ENCODE peak calls at places on chromosomes 4 and X, in five cellular contexts. One of them, this sample, is unnamed.

GRCh38 chr4:158200214-158200613 is 10.1 kb upstream of the TMEM144 start:
- DNase-seq in CD8-positive, alpha-beta memory T cell: no peak
- DNase-seq in HCT116: no peak
- DNase-seq in A549: no peak
- DNase-seq in PC-3: no peak
- DNase-seq in this sample: no peak

GRCh38 chr4:116811730-116812129 is 273.6 kb downstream of the TRAM1L1 start:
- DNase-seq in HCT116: no peak
- DNase-seq in PC-3: no peak
- DNase-seq in CD8-positive, alpha-beta memory T cell: no peak
- DNase-seq in A549: no peak
- DNase-seq in this sample: no peak

GRCh38 chr4:8315343-8316250 is 46.0 kb downstream of the HTRA3 start:
- DNase-seq in PC-3: peak; percentile 80
- DNase-seq in HCT116: peak; percentile 13
- DNase-seq in A549: peak; percentile 64
- DNase-seq in CD8-positive, alpha-beta memory T cell: no peak
- DNase-seq in this sample: peak; percentile 81

GRCh38 chr4:32394255-32394654 is 1674.1 kb downstream of the PCDH7 start:
- DNase-seq in A549: no peak
- DNase-seq in HCT116: no peak
- DNase-seq in CD8-positive, alpha-beta memory T cell: no peak
- DNase-seq in PC-3: no peak
- DNase-seq in this sample: no peak

GRCh38 chrX:47649781-47650163 is 591 bp downstream of the ELK1 start:
- DNase-seq in A549: no peak
- DNase-seq in CD8-positive, alpha-beta memory T cell: no peak
- DNase-seq in HCT116: no peak
- DNase-seq in PC-3: no peak
- DNase-seq in this sample: no peak

GRCh38 chr4:156676116-156676851 is 295.3 kb downstream of the PDGFC start:
- DNase-seq in PC-3: peak; percentile 54
- DNase-seq in A549: no peak
- DNase-seq in CD8-positive, alpha-beta memory T cell: no peak
- DNase-seq in HCT116: no peak
- DNase-seq in this sample: no peak

GRCh38 chr4:83011779-83012630 is 1.4 kb upstream of the LIN54 start:
- DNase-seq in PC-3: peak; percentile 47
- DNase-seq in CD8-positive, alpha-beta memory T cell: peak; percentile 21
- DNase-seq in A549: peak; percentile 20
- DNase-seq in HCT116: no peak
- DNase-seq in this sample: no peak

GRCh38 chrX:131728295-131729145 is 184.6 kb downstream of the OR13H1 start:
- DNase-seq in A549: peak; percentile 76
- DNase-seq in HCT116: no peak
- DNase-seq in PC-3: no peak
- DNase-seq in CD8-positive, alpha-beta memory T cell: peak; percentile 88
- DNase-seq in this sample: no peak

GRCh38 chr4:26372525-26373172 is 51.8 kb downstream of the RBPJ start:
- DNase-seq in HCT116: no peak
- DNase-seq in A549: peak; percentile 4
- DNase-seq in CD8-positive, alpha-beta memory T cell: peak; percentile 65
- DNase-seq in PC-3: peak; percentile 62
- DNase-seq in this sample: peak; percentile 29

GRCh38 chr4:10122236-10122932 is 5.8 kb upstream of the WDR1 start:
- DNase-seq in HCT116: no peak
- DNase-seq in A549: no peak
- DNase-seq in PC-3: no peak
- DNase-seq in CD8-positive, alpha-beta memory T cell: no peak
- DNase-seq in this sample: no peak

DNA sequence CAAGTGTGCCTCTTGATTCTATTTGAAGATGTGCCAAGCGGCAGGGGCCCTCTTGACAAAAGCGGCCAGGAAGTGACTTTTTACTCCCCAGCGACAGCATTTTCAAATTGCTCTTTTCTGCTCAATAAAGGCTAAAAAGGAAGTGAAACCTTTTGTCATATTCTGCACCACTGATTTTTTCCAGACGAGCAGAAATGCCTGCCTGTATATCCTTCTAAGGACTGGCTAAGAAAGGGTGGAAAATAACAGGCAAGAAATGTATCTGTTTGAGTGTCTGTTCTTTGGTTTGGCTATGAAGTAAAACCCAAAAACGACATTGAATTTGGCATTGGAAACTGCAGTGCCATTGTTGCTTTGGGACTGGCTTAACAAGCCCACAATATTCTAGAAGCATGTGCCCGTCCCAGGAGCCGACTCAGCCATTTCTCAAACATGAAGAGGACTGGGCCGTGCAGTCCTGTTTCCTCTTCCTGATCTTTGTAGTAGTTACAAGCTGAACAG is 25.5 kb downstream of the TMSB4X start:
- DNase-seq in CD8-positive, alpha-beta memory T cell: peak; percentile 68
- DNase-seq in PC-3: peak; percentile 30
- DNase-seq in A549: no peak
- DNase-seq in HCT116: no peak
- DNase-seq in this sample: no peak
- H3K4me3 ChIP-seq in CD8-positive, alpha-beta memory T cell: peak overlapping the region; percentile 38
- H3K4me3 ChIP-seq in PC-3: peak overlapping the region; percentile 7
- H3K4me3 ChIP-seq in A549: no peak overlapping the region
- H3K4me3 ChIP-seq in HCT116: no peak overlapping the region
- H3K4me3 ChIP-seq in this sample: no peak overlapping the region

GRCh38 chrX:25005382-25006185 is 10.2 kb downstream of the ARX start:
- DNase-seq in HCT116: no peak
- DNase-seq in PC-3: no peak
- DNase-seq in CD8-positive, alpha-beta memory T cell: no peak
- DNase-seq in A549: no peak
- DNase-seq in this sample: no peak
- H3K4me3 ChIP-seq in HCT116: no peak overlapping the region
- H3K4me3 ChIP-seq in PC-3: peak overlapping the region; percentile 51
- H3K4me3 ChIP-seq in CD8-positive, alpha-beta memory T cell: no peak overlapping the region
- H3K4me3 ChIP-seq in A549: no peak overlapping the region
- H3K4me3 ChIP-seq in this sample: no peak overlapping the region

DNA sequence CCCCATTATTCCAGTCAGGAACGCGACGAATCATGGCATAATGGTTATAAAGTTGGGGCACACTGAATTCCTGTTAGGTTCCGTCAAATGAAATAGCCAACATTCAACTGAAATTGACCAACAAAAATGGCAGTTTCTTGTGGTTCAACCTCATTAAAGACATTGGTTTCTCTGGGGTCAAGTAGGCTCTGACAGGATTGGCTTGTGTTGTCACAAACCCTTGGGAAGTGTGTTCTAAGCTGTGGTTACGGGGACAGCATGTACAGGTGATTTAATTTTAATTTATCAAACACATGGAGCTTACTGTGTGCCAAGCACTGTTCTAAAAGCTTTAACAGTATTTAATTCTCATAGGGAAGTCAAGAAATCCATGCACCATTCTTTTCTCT is 751 bp downstream of the XK start:
- DNase-seq in A549: no peak
- DNase-seq in PC-3: no peak
- DNase-seq in CD8-positive, alpha-beta memory T cell: no peak
- DNase-seq in HCT116: no peak
- DNase-seq in this sample: no peak
- H3K4me3 ChIP-seq in A549: peak overlapping the region; percentile 54
- H3K4me3 ChIP-seq in PC-3: peak overlapping the region; percentile 68
- H3K4me3 ChIP-seq in CD8-positive, alpha-beta memory T cell: no peak overlapping the region
- H3K4me3 ChIP-seq in HCT116: peak overlapping the region; percentile 50
- H3K4me3 ChIP-seq in this sample: peak overlapping the region; percentile 49

DNA sequence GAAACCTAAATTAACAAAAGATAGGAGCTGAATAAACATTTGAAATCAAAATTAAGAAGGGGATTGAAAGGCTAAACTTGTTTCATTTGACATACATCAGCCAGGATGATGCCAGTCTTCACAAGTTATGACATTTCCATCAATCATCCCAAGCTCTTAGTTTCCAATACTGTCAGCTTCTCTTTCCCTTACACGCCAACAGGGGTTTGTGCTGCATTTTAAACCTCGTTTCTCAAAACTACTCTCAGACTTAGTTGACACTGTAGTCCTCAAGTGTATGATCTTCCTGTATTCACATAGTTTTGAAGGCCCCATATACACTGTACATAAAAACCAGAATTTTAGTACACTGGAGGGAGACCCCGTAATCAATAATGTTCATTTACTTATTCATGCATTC is 840 bp upstream of the P2RY10 start:
- DNase-seq in PC-3: no peak
- DNase-seq in HCT116: no peak
- DNase-seq in CD8-positive, alpha-beta memory T cell: peak; percentile 23
- DNase-seq in A549: no peak
- DNase-seq in this sample: no peak
- H3K4me3 ChIP-seq in PC-3: no peak overlapping the region
- H3K4me3 ChIP-seq in HCT116: no peak overlapping the region
- H3K4me3 ChIP-seq in CD8-positive, alpha-beta memory T cell: no peak overlapping the region
- H3K4me3 ChIP-seq in A549: no peak overlapping the region
- H3K4me3 ChIP-seq in this sample: no peak overlapping the region

DNA sequence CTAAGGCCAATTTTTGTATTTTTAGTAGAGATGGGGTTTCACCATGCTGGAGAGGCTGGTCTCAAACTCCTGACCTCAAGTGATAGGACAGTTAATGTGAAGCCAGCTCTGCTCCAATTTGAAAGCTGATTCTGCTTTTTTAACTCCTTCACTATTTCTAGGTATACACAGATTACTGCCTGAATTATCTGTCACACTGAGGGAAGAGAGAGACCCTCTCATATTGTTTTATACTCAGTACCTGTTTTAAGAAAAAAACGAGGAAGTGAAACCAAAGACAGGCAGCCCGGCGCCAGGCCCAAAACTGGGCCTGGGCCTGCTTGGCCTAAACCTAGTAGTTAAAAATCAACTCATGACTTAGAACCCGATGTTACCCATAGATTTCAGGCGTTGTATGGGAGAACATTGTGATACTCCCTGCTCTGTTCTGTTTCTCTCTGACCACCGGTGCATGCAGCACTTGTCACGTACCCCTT is 1601.5 kb upstream of the PCDH10 start:
- DNase-seq in PC-3: no peak
- DNase-seq in HCT116: no peak
- DNase-seq in CD8-positive, alpha-beta memory T cell: no peak
- DNase-seq in A549: no peak
- DNase-seq in this sample: no peak
- H3K4me3 ChIP-seq in PC-3: no peak overlapping the region
- H3K4me3 ChIP-seq in HCT116: no peak overlapping the region
- H3K4me3 ChIP-seq in CD8-positive, alpha-beta memory T cell: no peak overlapping the region
- H3K4me3 ChIP-seq in A549: no peak overlapping the region
- H3K4me3 ChIP-seq in this sample: no peak overlapping the region

DNA sequence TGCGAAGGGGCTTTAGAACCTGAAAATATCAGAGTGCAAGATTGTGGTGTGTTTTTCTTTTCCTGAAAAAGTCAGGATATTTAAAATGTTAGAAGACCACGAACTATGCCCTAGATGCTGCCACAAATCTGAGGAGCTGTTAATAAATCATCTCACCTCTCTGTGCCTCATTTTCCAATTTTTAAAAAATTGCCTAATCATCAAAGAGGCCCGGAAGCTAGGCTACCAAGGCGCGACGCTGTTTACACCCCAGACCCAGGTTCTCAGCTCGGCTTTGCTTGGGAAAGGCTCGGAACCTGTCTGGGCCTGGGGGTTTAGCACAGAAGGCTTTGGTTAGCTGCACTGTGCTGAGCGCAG is 409.6 kb downstream of the BCOR start:
- DNase-seq in PC-3: no peak
- DNase-seq in A549: no peak
- DNase-seq in HCT116: no peak
- DNase-seq in CD8-positive, alpha-beta memory T cell: no peak
- DNase-seq in this sample: no peak
- H3K4me3 ChIP-seq in PC-3: peak overlapping the region; percentile 65
- H3K4me3 ChIP-seq in A549: peak overlapping the region; percentile 55
- H3K4me3 ChIP-seq in HCT116: peak overlapping the region; percentile 44
- H3K4me3 ChIP-seq in CD8-positive, alpha-beta memory T cell: no peak overlapping the region
- H3K4me3 ChIP-seq in this sample: peak overlapping the region; percentile 31

GRCh38 chr4:139200102-139200501 is 23.1 kb upstream of the ELF2 start:
- DNase-seq in HCT116: no peak
- DNase-seq in A549: no peak
- DNase-seq in PC-3: no peak
- DNase-seq in CD8-positive, alpha-beta memory T cell: no peak
- DNase-seq in this sample: no peak
- H3K4me3 ChIP-seq in HCT116: no peak overlapping the region
- H3K4me3 ChIP-seq in A549: no peak overlapping the region
- H3K4me3 ChIP-seq in PC-3: no peak overlapping the region
- H3K4me3 ChIP-seq in CD8-positive, alpha-beta memory T cell: no peak overlapping the region
- H3K4me3 ChIP-seq in this sample: no peak overlapping the region